ENCODE peak calls at places on chromosomes 6 and 20, in six cellular contexts. K is H1; H is SJSA1; G is astrocyte; I is kidney; Y is CD4-positive, CD25-positive, alpha-beta regulatory T cell. R is an unnamed sample. For H3K36me3, the result is how much of the 10 kb centered on the place peaks cover.

GRCh38 chr6:16929814-16930213 is 168.6 kb upstream of the ATXN1 start:
- DNase-seq in K (no peak), H (peak), G (peak), I (no peak), Y (no peak), R (peak)

GRCh38 chr6:98142839-98143238 is 691.5 kb upstream of the POU3F2 start:
- DNase-seq in K (no peak), H (no peak), G (no peak), I (no peak), Y (no peak), R (no peak)

GRCh38 chr6:108557494-108558371 is 3.0 kb upstream of the FOXO3 start:
- DNase-seq in K (no peak), H (no peak), G (no peak), I (no peak), Y (peak), R (no peak)

GRCh38 chr20:17602493-17602892 is 32.6 kb downstream of the DSTN start:
- DNase-seq in K (no peak), H (no peak), G (no peak), I (no peak), Y (no peak), R (no peak)

GRCh38 chr6:111829581-111829980 is 43.7 kb downstream of the FYN start:
- DNase-seq in K (no peak), H (no peak), G (no peak), I (no peak), Y (no peak), R (no peak)

GRCh38 chr6:33392979-33393378 is 1.4 kb downstream of the KIFC1 start:
- DNase-seq in K (no peak), H (no peak), G (no peak), I (no peak), Y (no peak), R (no peak)

GRCh38 chr6:132011582-132011981 is 60.4 kb upstream of the CCN2 start:
- DNase-seq in K (no peak), H (no peak), G (peak), I (no peak), Y (no peak), R (no peak)

GRCh38 chr6:21235162-21235561 is 358.4 kb upstream of the SOX4 start:
- DNase-seq in K (no peak), H (no peak), G (no peak), I (no peak), Y (no peak), R (no peak)

GRCh38 chr20:8144282-8145245 is 12.5 kb downstream of the PLCB1 start:
- DNase-seq in K (no peak), H (no peak), G (peak), I (no peak), Y (no peak), R (no peak)

GRCh38 chr6:24827162-24827561 is 28.4 kb upstream of the ARMH2 start:
- DNase-seq in K (no peak), H (no peak), G (no peak), I (no peak), Y (no peak), R (no peak)

GRCh38 chr6:106145741-106146227 is 59.6 kb downstream of the PRDM1 start:
- DNase-seq in K (no peak), H (no peak), G (peak), I (no peak), Y (peak), R (no peak)

GRCh38 chr6:30881392-30881986 is 2.8 kb upstream of the DDR1 start:
- DNase-seq in K (no peak), H (no peak), G (no peak), I (no peak), Y (no peak), R (no peak)

GRCh38 chr20:56328861-56329260 is 29.9 kb upstream of the FAM210B start:
- DNase-seq in K (no peak), H (no peak), G (no peak), I (no peak), Y (no peak), R (peak)

GRCh38 chr20:62495798-62496325 is 20.1 kb upstream of the GATA5 start:
- DNase-seq in K (no peak), H (no peak), G (no peak), I (no peak), Y (no peak), R (no peak)

GRCh38 chr20:38320221-38320620 is 16.3 kb downstream of the BPI start:
- DNase-seq in K (no peak), H (no peak), G (no peak), I (no peak), Y (no peak), R (no peak)

GRCh38 chr20:49942942-49943341 is 6.7 kb downstream of the RNF114 start:
- DNase-seq in K (no peak), H (no peak), G (no peak), I (no peak), Y (no peak), R (no peak)

GRCh38 chr6:130613176-130613575 is 214.0 kb upstream of the SMLR1 start:
- DNase-seq in K (no peak), H (no peak), G (no peak), I (no peak), Y (no peak), R (no peak)

GRCh38 chr6:170206317-170206621 is 84.6 kb downstream of the DLL1 start:
- DNase-seq in K (no peak), H (peak), G (no peak), I (no peak), Y (no peak), R (no peak)

GRCh38 chr6:42349753-42350573 is 101.8 kb downstream of the TRERF1 start:
- DNase-seq in K (no peak), H (no peak), G (no peak), I (no peak), Y (no peak), R (no peak)

GRCh38 chr20:10371467-10371866 is 62.6 kb downstream of the MKKS start:
- DNase-seq in K (no peak), H (no peak), G (no peak), I (no peak), Y (no peak), R (no peak)

GRCh38 chr6:166046232-166046631 is 121.4 kb downstream of the TBXT start:
- DNase-seq in K (no peak), H (peak), G (peak), I (no peak), Y (no peak), R (no peak)

GRCh38 chr6:81901589-81901988 is 149.1 kb upstream of the TENT5A start:
- DNase-seq in K (no peak), H (no peak), G (no peak), I (no peak), Y (no peak), R (no peak)

GRCh38 chr20:8940311-8940710 is 128.6 kb upstream of the PLCB4 start:
- DNase-seq in K (no peak), H (no peak), G (peak), I (no peak), Y (no peak), R (no peak)

GRCh38 chr20:5061209-5061608 is 58.5 kb downstream of the PCNA start:
- DNase-seq in K (peak), H (no peak), G (peak), I (no peak), Y (no peak), R (peak)

GRCh38 chr6:11618533-11618932 is 81.0 kb downstream of the TMEM170B start:
- DNase-seq in K (no peak), H (no peak), G (no peak), I (no peak), Y (peak), R (no peak)

GRCh38 chr6:87671555-87672029 is 30.4 kb downstream of the AKIRIN2 start:
- DNase-seq in K (no peak), H (no peak), G (no peak), I (no peak), Y (no peak), R (no peak)

GRCh38 chr6:23396934-23397333 is 729.1 kb upstream of the NRSN1 start:
- DNase-seq in K (no peak), H (no peak), G (no peak), I (no peak), Y (no peak), R (no peak)

GRCh38 chr6:26470643-26471042 is 12.9 kb downstream of the BTN2A1 start:
- DNase-seq in K (no peak), H (no peak), G (no peak), I (no peak), Y (no peak), R (no peak)

GRCh38 chr6:1856381-1856780 is 246.7 kb downstream of the FOXC1 start:
- DNase-seq in K (no peak), H (no peak), G (peak), I (peak), Y (no peak), R (no peak)

GRCh38 chr20:38260378-38261053 is at the start of gene KIAA1755:
- DNase-seq in K (no peak), H (no peak), G (no peak), I (peak), Y (no peak), R (no peak)

GRCh38 chr20:37356961-37357371 is 11.0 kb downstream of the SRC start:
- DNase-seq in K (no peak), H (no peak), G (no peak), I (no peak), Y (no peak), R (no peak)

GRCh38 chr6:41428995-41429417 is 93.6 kb downstream of the NCR2 start:
- DNase-seq in K (no peak), H (peak), G (peak), I (peak), Y (no peak), R (no peak)

GRCh38 chr6:36703982-36704381 is 6.4 kb downstream of the RAB44 start:
- DNase-seq in K (no peak), H (no peak), G (no peak), I (no peak), Y (no peak), R (peak)

GRCh38 chr20:51385941-51386530 is 156.5 kb downstream of the NFATC2 start:
- DNase-seq in K (no peak), H (no peak), G (no peak), I (no peak), Y (peak), R (peak)

GRCh38 chr6:136685540-136686108 is 106.7 kb downstream of the MAP3K5 start:
- DNase-seq in K (no peak), H (no peak), G (peak), I (no peak), Y (no peak), R (peak)

GRCh38 chr20:52410182-52410647 is 218.6 kb upstream of the ZFP64 start:
- DNase-seq in K (no peak), H (no peak), G (peak), I (no peak), Y (peak), R (no peak)

GRCh38 chr6:125780540-125781306 is 10.0 kb upstream of the NCOA7 start:
- DNase-seq in K (no peak), H (peak), G (peak), I (peak), Y (peak), R (peak)

DNA sequence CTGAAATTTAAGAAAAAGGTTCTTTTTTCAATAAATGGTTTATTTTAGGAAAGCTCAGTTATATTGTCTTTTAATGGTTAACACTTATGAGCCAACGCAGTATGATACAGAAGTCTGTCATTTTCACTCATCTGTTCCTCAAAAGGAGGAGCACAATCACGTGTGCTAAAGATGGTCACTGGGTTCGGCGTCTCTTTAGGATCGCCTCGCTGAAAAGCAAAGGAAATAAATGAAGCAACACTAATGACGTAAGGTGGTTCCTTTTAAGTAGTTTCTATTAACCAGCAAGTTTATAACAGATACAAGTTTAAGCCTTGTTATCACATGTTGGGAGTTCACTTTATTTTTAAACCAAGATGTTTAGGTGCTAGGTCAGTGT is 125.7 kb downstream of the MAP3K4 start:
- DNase-seq in K (no peak), H (no peak), G (no peak), I (no peak), Y (no peak), R (no peak)
- H3K36me3 ChIP-seq in K (under half), H (half or more), G (under half), I (under half), Y (half or more), R (under half)

GRCh38 chr6:14787274-14787673 is 458.6 kb upstream of the JARID2 start:
- DNase-seq in K (no peak), H (no peak), G (no peak), I (no peak), Y (no peak), R (no peak)

GRCh38 chr6:14786008-14786407 is 459.9 kb upstream of the JARID2 start:
- DNase-seq in K (no peak), H (no peak), G (no peak), I (no peak), Y (no peak), R (no peak)

GRCh38 chr6:14784596-14785360 is 461.1 kb upstream of the JARID2 start:
- DNase-seq in K (peak), H (no peak), G (no peak), I (no peak), Y (peak), R (no peak)

GRCh38 chr6:14787677-14788076 is 458.2 kb upstream of the JARID2 start:
- DNase-seq in K (no peak), H (no peak), G (no peak), I (no peak), Y (no peak), R (no peak)

DNA sequence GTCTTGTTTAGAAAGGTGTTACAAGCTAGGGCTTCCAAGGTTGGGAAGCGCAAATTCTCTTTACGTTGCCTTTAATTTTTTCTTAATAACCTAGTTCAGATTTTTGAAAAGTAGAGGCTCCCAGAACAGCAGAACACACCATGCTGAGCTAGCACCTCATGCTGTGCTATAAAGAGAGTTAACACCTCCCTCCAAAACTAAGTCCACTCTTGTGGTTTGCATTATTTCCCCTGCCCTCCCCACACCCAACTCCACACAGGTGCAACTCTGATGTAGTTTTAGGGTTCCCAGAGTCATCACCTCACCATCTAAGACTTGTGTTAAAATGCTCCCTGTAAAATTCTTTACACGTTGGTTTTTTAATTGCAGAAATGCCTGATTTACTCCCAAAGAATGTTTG is 459.4 kb upstream of the JARID2 start:
- DNase-seq in K (no peak), H (no peak), G (no peak), I (no peak), Y (no peak), R (no peak)
- H3K27ac ChIP-seq in K (no peak), H (no peak), G (no peak), I (no peak), Y (no peak), R (no peak)

GRCh38 chr20:25195962-25196700 is 619 bp downstream of the ENTPD6 start:
- DNase-seq in K (no peak), H (no peak), G (no peak), I (peak), Y (peak), R (peak)

GRCh38 chr20:25195014-25195961 is at the start of gene ENTPD6:
- DNase-seq in K (no peak), H (peak), G (peak), I (peak), Y (peak), R (peak)

GRCh38 chr20:25197870-25198190 is 2.3 kb downstream of the ENTPD6 start:
- DNase-seq in K (no peak), H (no peak), G (no peak), I (no peak), Y (no peak), R (no peak)

GRCh38 chr20:25197173-25197869 is 1.8 kb downstream of the ENTPD6 start:
- DNase-seq in K (no peak), H (no peak), G (no peak), I (no peak), Y (peak), R (peak)

DNA sequence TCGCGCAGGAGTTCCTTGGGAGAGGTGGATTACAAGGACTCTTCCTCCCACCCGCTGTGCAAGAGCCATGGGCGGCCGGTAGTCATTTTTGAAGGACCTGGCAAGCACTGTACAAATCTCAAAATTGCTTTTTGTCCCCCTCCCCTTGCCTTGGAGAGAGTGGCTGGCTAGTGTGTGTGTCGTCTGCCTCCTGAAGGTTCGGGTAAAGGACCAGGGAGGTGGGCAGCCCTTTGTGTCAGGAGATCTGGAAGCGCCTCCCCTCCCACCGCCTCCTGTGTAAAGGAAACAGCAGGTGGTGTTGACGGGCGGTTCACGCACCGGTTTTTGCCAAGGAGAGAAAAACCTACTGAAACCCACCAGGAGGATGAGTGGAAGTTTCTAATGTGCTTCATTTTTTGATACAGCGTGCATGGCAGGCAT is 1.2 kb downstream of the ENTPD6 start:
- DNase-seq in K (no peak), H (no peak), G (no peak), I (no peak), Y (peak), R (no peak)
- H3K4me3 ChIP-seq in K (peak), H (peak), G (peak), I (peak), Y (peak), R (peak)

GRCh38 chr20:32433311-32434021 is 75.3 kb downstream of the ASXL1 start:
- DNase-seq in K (no peak), H (peak), G (no peak), I (no peak), Y (no peak), R (no peak)

GRCh38 chr20:32431457-32431856 is 73.3 kb downstream of the ASXL1 start:
- DNase-seq in K (no peak), H (no peak), G (no peak), I (no peak), Y (no peak), R (no peak)

GRCh38 chr20:32434434-32434833 is 76.3 kb downstream of the ASXL1 start:
- DNase-seq in K (no peak), H (peak), G (no peak), I (peak), Y (no peak), R (no peak)

GRCh38 chr20:32429745-32430360 is 71.7 kb downstream of the ASXL1 start:
- DNase-seq in K (no peak), H (peak), G (no peak), I (no peak), Y (no peak), R (no peak)

GRCh38 chr20:32432277-32432676 is 74.1 kb downstream of the ASXL1 start:
- DNase-seq in K (no peak), H (no peak), G (no peak), I (no peak), Y (no peak), R (no peak)
- H3K36me3 ChIP-seq in K (under half), H (half or more), G (half or more), I (half or more), Y (half or more), R (half or more)

GRCh38 chr6:143696327-143697000 is 18.7 kb downstream of the PHACTR2 start:
- DNase-seq in K (no peak), H (no peak), G (no peak), I (no peak), Y (no peak), R (no peak)

GRCh38 chr6:143694013-143694412 is 16.2 kb downstream of the PHACTR2 start:
- DNase-seq in K (no peak), H (no peak), G (no peak), I (no peak), Y (no peak), R (no peak)

GRCh38 chr6:143695106-143696059 is 17.6 kb downstream of the PHACTR2 start:
- DNase-seq in K (no peak), H (no peak), G (no peak), I (no peak), Y (no peak), R (no peak)

GRCh38 chr6:143692696-143693095 is 14.9 kb downstream of the PHACTR2 start:
- DNase-seq in K (no peak), H (no peak), G (no peak), I (no peak), Y (no peak), R (no peak)

GRCh38 chr6:143694560-143694959 is 16.8 kb downstream of the PHACTR2 start:
- DNase-seq in K (no peak), H (no peak), G (peak), I (no peak), Y (no peak), R (no peak)
- H3K27ac ChIP-seq in K (no peak), H (no peak), G (no peak), I (no peak), Y (no peak), R (no peak)

GRCh38 chr6:54846857-54847721 is 518 bp downstream of the FAM83B start:
- DNase-seq in K (no peak), H (no peak), G (no peak), I (peak), Y (no peak), R (peak)
- H3K4me3 ChIP-seq in K (peak), H (no peak), G (peak), I (peak), Y (no peak), R (peak)

DNA sequence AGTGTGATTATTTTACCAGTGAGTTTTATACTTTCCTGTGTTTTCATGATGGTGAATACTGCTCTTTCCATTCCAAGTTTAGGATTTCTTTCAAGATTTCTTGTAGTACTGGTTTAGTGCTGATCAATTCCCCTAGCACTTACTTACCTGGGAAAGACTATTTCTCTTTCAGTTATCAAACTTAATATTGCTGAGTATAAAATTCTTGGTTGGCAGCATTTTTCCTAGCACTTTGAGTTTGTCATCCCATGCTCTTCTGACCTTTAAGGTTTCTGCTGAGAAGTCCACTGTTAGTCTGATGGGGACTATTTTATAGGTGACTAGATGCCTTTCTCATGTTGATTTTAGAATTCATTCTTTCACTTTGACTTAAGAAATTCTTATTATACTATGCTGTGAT is 842.8 kb upstream of the CITED2 start:
- DNase-seq in K (no peak), H (no peak), G (no peak), I (no peak), Y (no peak), R (no peak)
- H3K36me3 ChIP-seq in K (under half), H (under half), G (under half), I (under half), Y (under half), R (under half)